ENCODE peak calls at places on chromosome 18, in five cellular contexts. M is Calu3, J is H9, O is HCT116, S is astrocyte of the spinal cord. F is an unnamed sample.

GRCh38 chr18:449374-449773 is 51.1 kb downstream of the COLEC12 start:
- DNase-seq in M (peak), J (peak), O (peak), S (no peak), F (no peak)

GRCh38 chr18:48752478-48752877 is 198.3 kb downstream of the SMAD7 start:
- DNase-seq in M (no peak), J (no peak), O (no peak), S (no peak), F (no peak)

GRCh38 chr18:30965237-30965636 is 77.3 kb downstream of the DSC3 start:
- DNase-seq in M (no peak), J (no peak), O (no peak), S (no peak), F (no peak)

GRCh38 chr18:74029161-74029560 is 118.5 kb downstream of the FBXO15 start:
- DNase-seq in M (no peak), J (no peak), O (no peak), S (no peak), F (no peak)

GRCh38 chr18:65975536-65975935 is 224.7 kb downstream of the CDH7 start:
- DNase-seq in M (no peak), J (no peak), O (no peak), S (no peak), F (no peak)

GRCh38 chr18:27419646-27420045 is 234.5 kb upstream of the CHST9 start:
- DNase-seq in M (no peak), J (no peak), O (no peak), S (no peak), F (no peak)

GRCh38 chr18:33839452-33840225 is 261.6 kb downstream of the ASXL3 start:
- DNase-seq in M (peak), J (no peak), O (peak), S (peak), F (peak)

GRCh38 chr18:26301681-26302080 is 75.4 kb downstream of the TAF4B start:
- DNase-seq in M (no peak), J (no peak), O (no peak), S (peak), F (peak)

GRCh38 chr18:3605562-3606443 is 155.8 kb downstream of the TGIF1 start:
- DNase-seq in M (no peak), J (no peak), O (no peak), S (peak), F (peak)

GRCh38 chr18:32772580-32773186 is at the start of gene KLHL14:
- DNase-seq in M (no peak), J (no peak), O (no peak), S (no peak), F (no peak)

GRCh38 chr18:40326987-40327386 is 1628.0 kb upstream of the PIK3C3 start:
- DNase-seq in M (no peak), J (no peak), O (no peak), S (no peak), F (no peak)

GRCh38 chr18:63365909-63366269 is 1.1 kb downstream of the KDSR start:
- DNase-seq in M (no peak), J (no peak), O (no peak), S (no peak), F (no peak)

GRCh38 chr18:58723810-58724602 is 52.7 kb downstream of the MALT1 start:
- DNase-seq in M (no peak), J (no peak), O (no peak), S (no peak), F (peak)

GRCh38 chr18:74551936-74552555 is 17.7 kb downstream of the CNDP1 start:
- DNase-seq in M (peak), J (peak), O (peak), S (peak), F (peak)

GRCh38 chr18:79402977-79403722 is 7.4 kb downstream of the NFATC1 start:
- DNase-seq in M (no peak), J (no peak), O (no peak), S (no peak), F (peak)
- TF ChIP-seq CTCF in M (no peak), J (no peak), O (no peak), S (no peak), F (no peak)

DNA sequence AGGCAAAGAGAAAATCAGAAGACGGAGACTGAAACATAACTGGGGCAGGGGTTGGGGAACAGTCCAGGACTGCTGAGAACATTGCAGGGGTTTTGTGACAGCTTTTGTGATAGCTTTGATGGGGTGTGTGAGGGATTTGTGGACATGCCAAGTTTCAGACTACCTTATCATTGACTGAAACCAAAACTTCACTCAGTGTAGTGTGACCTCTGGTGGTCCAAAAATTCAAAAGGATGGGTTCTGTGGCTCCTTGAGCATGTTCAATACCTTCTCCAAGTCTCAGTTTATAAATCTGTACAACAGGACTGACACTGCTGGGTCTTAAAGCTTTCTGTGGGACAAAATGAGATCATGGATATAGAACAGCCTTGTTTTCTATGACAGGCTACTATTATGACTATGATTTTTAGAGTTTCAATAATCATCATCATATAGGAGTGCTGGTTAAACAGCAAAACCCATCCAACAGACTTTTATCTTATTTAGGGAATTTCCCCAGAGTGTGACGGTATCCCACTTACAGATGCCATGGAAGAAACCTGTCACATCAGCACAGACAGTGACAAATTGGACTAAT is 259.2 kb upstream of the SLC14A2 start:
- DNase-seq in M (no peak), J (no peak), O (no peak), S (no peak), F (no peak)
- TF ChIP-seq CTCF in M (no peak), J (no peak), O (no peak), S (no peak), F (no peak)

GRCh38 chr18:8806105-8806797 is 100.9 kb downstream of the MTCL1 start:
- DNase-seq in M (no peak), J (no peak), O (no peak), S (no peak), F (no peak)

GRCh38 chr18:8805552-8805951 is 100.2 kb downstream of the MTCL1 start:
- DNase-seq in M (no peak), J (no peak), O (no peak), S (no peak), F (peak)

GRCh38 chr18:8808001-8808400 is 102.6 kb downstream of the MTCL1 start:
- DNase-seq in M (no peak), J (no peak), O (no peak), S (no peak), F (no peak)

GRCh38 chr18:8806798-8807501 is 101.6 kb downstream of the MTCL1 start:
- DNase-seq in M (no peak), J (no peak), O (no peak), S (no peak), F (no peak)

DNA sequence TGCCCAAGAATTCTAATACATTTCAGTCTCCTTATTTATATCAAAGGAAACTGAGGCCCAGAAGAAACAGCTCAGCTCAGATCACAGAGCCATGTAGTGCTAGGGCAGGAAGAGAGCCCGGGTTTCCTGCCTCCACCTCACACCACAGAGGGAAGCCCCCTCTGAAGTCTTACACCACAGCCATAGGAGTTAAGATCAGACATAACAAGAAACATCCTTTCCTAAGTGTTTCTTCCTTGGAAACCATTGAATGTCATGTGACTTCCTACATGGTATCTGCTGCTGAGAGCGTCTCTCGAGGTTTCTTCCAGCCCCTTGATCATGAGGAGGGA is 102.1 kb downstream of the MTCL1 start:
- DNase-seq in M (no peak), J (no peak), O (no peak), S (no peak), F (no peak)
- TF ChIP-seq CTCF in M (no peak), J (no peak), O (no peak), S (no peak), F (no peak)

DNA sequence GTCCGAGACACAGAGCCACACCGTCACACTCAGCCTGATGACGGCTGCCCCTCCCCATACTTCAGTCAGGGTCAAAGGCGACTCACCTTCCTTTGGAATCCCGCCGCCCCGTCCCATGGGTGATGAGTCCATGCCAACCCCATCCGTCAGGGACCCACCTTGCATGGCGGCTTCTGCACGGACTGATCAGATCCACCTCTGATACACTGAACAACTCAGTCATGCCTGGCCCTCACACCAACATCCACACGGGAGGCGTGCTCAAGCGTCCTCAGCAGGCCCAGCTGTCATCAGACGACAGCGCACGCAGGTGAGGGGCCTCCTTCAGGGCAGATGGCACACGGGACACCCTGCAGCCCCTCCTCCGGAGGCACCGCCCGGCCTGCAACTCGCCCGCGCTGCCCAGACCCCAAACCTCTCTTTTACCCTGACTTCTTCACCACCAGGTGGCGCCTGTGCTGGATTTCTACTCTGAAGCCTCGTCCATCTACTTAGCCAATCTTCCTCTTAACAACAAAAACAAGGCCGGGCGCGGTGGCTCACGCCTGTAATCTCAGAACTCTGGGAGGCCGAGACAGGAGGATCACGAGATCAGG is 89.2 kb downstream of the ZNF516 start:
- DNase-seq in M (peak), J (peak), O (peak), S (no peak), F (peak)
- TF ChIP-seq CTCF in M (peak), J (peak), O (peak), S (peak), F (peak)

GRCh38 chr18:79206444-79206843 is 137.2 kb downstream of the ATP9B start:
- DNase-seq in M (no peak), J (no peak), O (no peak), S (no peak), F (no peak)

GRCh38 chr18:79211844-79212243 is 142.7 kb downstream of the ATP9B start:
- DNase-seq in M (no peak), J (no peak), O (no peak), S (no peak), F (no peak)

GRCh38 chr18:79208882-79209281 is 139.7 kb downstream of the ATP9B start:
- DNase-seq in M (no peak), J (no peak), O (no peak), S (no peak), F (no peak)

GRCh38 chr18:79204889-79205807 is 136.0 kb downstream of the ATP9B start:
- DNase-seq in M (no peak), J (no peak), O (no peak), S (no peak), F (no peak)

GRCh38 chr18:79210002-79210910 is 141.1 kb downstream of the ATP9B start:
- DNase-seq in M (no peak), J (no peak), O (no peak), S (no peak), F (no peak)
- TF ChIP-seq CTCF in M (no peak), J (no peak), O (no peak), S (no peak), F (no peak)

GRCh38 chr18:70781860-70782453 is 493.1 kb downstream of the SOCS6 start:
- DNase-seq in M (peak), J (peak), O (peak), S (peak), F (peak)
- TF ChIP-seq CTCF in M (peak), J (peak), O (peak), S (peak), F (peak)

DNA sequence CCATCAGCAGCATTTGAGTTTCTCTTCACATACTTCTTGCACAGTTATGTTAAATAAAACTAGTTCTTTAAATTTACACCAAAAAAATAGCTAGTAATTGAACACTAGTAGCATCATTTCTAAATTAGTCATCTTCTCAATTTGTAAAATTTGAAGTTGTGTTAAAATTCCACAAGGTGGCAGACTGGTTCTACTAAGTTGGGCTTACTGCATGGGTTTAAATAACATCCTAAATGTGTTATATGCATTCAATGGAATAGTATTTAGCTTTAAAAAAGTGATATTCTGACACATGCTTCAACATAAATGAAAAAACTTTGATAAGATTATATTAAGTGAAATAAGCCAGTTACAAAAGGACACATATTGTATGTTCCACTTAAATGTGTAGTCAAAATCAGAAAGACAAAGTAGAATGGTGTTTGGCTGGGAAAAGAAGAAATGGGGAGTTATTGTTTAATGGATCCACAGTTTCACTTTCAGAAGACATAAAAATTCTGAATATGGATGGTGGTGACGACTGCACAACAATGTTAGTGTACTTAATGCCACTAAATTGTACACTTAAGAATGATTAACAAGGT is 28.7 kb upstream of the RPRD1A start:
- DNase-seq in M (peak), J (no peak), O (peak), S (peak), F (peak)
- TF ChIP-seq CTCF in M (peak), J (peak), O (peak), S (peak), F (peak)

DNA sequence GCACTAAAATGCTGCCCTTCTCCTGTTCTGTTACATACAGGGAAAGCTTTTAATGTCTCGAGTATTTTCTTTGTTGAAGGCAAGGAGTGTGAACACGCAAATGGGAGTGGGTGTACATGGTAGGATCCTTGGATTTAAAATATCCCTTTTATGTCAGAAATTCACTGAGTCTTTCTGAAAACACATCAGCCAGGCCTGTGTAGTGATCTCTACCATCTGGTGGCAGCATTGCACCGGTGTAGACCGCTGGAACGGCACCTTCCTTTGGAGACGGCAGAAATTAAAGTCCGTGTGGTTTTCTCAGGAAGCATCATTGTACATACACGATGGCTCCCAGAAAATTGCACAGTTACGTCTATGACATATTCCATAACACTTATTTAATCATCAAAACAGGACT is 515.8 kb downstream of the GALR1 start:
- DNase-seq in M (no peak), J (no peak), O (no peak), S (peak), F (no peak)
- TF ChIP-seq CTCF in M (no peak), J (peak), O (no peak), S (peak), F (no peak)

DNA sequence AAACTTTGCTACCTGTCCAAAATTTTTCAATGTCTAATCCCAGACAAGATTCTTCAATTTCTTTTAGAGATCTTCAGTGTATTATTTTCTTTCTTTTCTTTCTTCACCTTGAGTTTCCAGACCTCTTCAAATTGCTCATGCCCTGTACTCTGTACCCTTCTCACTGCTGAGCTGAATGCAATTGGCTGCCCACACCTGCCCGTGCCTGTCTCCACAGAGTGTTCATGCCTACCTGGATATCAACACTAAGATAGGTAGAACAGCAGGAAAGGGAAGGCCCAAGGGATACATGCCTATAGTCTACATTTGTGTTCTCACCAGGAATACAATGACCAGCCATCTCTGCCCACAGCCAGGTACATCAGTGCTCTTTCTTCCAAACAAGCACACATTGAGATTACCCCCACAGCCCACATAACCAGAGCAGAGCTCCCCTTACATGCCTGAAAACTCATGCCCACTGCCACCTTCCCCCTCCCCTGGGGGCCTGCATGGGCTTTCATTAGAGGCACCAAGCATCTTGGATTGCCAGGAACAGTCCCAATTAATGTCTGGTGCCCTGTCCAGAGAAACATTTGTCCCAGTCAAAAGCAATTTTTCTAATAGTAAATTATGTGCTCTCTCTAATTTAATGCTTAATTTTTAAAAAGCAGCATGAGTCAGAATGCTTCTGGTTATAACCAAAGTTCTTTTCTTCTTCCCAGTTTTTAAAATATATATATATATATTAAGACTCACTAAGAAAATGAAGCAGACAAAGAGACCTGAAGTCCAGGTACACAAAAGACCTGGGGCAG is 134.9 kb upstream of the SLC14A2 start:
- DNase-seq in M (no peak), J (no peak), O (no peak), S (no peak), F (no peak)
- TF ChIP-seq CTCF in M (no peak), J (no peak), O (no peak), S (no peak), F (no peak)

DNA sequence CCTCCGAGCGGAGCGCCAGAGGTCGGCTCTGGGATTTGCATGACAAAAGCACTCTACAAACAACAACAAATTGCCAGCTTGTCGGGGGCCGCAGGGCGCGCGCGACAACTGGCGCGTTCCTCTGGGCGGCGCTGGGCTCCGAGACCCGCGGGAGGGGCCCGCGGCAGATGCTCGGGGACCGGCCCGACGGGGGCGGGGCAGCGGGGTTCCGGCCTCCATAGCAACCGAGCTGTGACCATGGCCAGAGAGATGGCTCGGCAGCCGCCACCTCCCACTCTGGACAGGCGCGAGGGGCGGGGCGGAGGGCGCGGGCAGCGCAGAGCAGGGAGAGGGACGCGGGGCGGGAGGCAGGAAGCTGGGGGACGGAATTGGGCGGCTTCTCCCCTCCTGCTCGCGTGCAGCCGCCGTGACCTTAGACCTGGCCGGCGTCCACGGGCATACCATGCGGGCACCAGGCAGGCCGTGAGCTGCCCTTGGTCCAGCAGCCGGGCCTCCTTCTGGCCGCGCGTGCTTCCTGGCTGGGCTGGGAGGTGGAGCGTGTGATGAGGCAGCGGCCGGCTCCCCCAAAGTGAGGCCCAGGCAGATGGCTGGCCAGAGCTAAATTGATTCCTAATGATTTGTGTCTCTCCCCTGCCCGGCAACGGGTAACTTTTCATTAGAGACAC is 171.5 kb downstream of the CELF4 start:
- DNase-seq in M (peak), J (peak), O (no peak), S (peak), F (peak)
- TF ChIP-seq CTCF in M (no peak), J (peak), O (no peak), S (no peak), F (no peak)

F was measured in cardiac fibroblast.